ENCODE peak calls at places on chromosomes 7 and 10, in eight cellular contexts. L is left ventricle myocardium inferior, Y is Peyer's patch, J is tibial artery, H is mesendoderm, K is lung, C is GM23248, U is heart right ventricle. D is an unnamed sample.

GRCh38 chr10:120949511-120950102 is 98.4 kb downstream of the WDR11 start:
- DNase-seq in L (no peak), Y (no peak), J (no peak), H (no peak), K (no peak), C (peak; percentile 22), U (no peak), D (peak; percentile 60)

GRCh38 chr10:19003341-19003740 is 45.3 kb upstream of the MALRD1 start:
- DNase-seq in L (no peak), Y (no peak), J (no peak), H (no peak), K (no peak), C (no peak), U (peak; percentile 50), D (no peak)

GRCh38 chr10:31288961-31289360 is 30.1 kb upstream of the ZEB1 start:
- DNase-seq in L (no peak), Y (no peak), J (no peak), H (no peak), K (no peak), C (peak; percentile 57), U (no peak), D (no peak)

GRCh38 chr7:20199015-20199737 is 18.0 kb downstream of the MACC1 start:
- DNase-seq in L (peak; percentile 28), Y (peak; percentile 84), J (peak; percentile 68), H (peak; percentile 54), K (peak; percentile 74), C (peak; percentile 78), U (no peak), D (no peak)

GRCh38 chr7:30596043-30596641 is 1.5 kb downstream of the GARS1 start:
- DNase-seq in L (no peak), Y (no peak), J (no peak), H (peak; percentile 53), K (no peak), C (peak; percentile 77), U (no peak), D (peak; percentile 15)

GRCh38 chr7:79506481-79506880 is 53.0 kb upstream of the MAGI2 start:
- DNase-seq in L (no peak), Y (no peak), J (no peak), H (peak; percentile 92), K (no peak), C (peak; percentile 27), U (no peak), D (peak; percentile 50)

GRCh38 chr7:44147026-44147881 is 6.1 kb upstream of the MYL7 start:
- DNase-seq in L (peak; percentile 16), Y (peak; percentile 43), J (peak; percentile 61), H (peak; percentile 35), K (no peak), C (no peak), U (no peak), D (peak; percentile 22)

GRCh38 chr7:14934831-14935230 is 32.3 kb upstream of the DGKB start:
- DNase-seq in L (no peak), Y (no peak), J (no peak), H (no peak), K (no peak), C (no peak), U (no peak), D (no peak)

GRCh38 chr10:5812283-5813090 is 747 bp downstream of the GDI2 start:
- DNase-seq in L (peak; percentile 54), Y (peak; percentile 71), J (peak; percentile 73), H (peak; percentile 60), K (peak; percentile 49), C (peak; percentile 61), U (peak; percentile 40), D (peak; percentile 75)

GRCh38 chr10:102657984-102658724 is 13.9 kb downstream of the TRIM8 start:
- DNase-seq in L (no peak), Y (peak; percentile 65), J (no peak), H (no peak), K (peak; percentile 87), C (no peak), U (peak; percentile 70), D (no peak)

GRCh38 chr10:76012928-76013327 is 581.5 kb downstream of the LRMDA start:
- DNase-seq in L (no peak), Y (no peak), J (no peak), H (no peak), K (no peak), C (no peak), U (no peak), D (peak; percentile 87)

GRCh38 chr10:75101416-75102251 is 9.8 kb upstream of the SAMD8 start:
- DNase-seq in L (peak; percentile 47), Y (peak; percentile 29), J (no peak), H (no peak), K (no peak), C (no peak), U (peak; percentile 66), D (no peak)

DNA sequence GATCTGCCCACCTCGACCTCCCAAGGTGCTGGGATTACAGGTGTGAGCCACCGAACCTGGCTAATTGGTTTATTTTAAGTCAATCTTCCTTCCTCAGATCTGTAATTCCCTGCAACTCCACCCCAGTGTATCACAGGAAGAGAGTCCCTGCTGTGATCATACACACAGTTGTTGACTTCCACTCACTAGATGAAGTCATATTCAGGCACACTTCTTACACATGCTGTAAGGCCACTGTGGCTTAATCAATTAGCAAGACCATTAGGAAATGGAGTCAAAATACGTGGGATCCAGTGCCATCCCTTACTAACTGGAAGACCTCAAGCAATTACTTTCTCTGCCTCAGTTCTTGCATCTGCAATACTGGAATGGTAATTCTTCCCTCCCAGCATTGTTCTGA is 66.1 kb upstream of the PAX2 start:
- DNase-seq in L (no peak), Y (no peak), J (no peak), H (no peak), K (no peak), C (no peak), U (no peak), D (no peak)
- H3K27me3 ChIP-seq in L (peaks cover 100% of the 10 kb centered on the region), Y (peaks cover 14% of the 10 kb centered on the region), J (peaks cover 72% of the 10 kb centered on the region), H (peaks cover 10% of the 10 kb centered on the region), K (peaks cover 13% of the 10 kb centered on the region), C (peaks cover 43% of the 10 kb centered on the region), U (peaks cover 76% of the 10 kb centered on the region), D (peaks cover 100% of the 10 kb centered on the region)

DNA sequence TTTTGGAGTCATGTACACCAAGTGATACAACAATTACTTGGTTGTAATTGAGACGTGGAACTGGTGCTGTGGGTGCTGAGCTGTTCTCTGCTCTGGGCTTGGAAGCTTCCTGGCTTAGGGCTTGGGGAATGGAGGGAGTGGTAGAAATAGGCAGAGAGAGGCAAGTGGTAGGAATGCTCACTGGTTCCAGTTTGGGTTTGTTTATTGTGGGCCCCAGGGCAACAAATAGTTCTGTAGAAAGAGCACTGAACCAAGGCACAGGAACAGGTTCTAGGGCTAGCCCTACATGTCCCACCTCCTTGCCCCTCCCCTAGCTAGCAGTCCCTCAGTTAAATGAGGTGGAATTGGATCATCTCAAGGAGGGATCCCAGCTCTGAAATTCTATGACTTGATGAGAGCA is 166.7 kb upstream of the HPS1 start:
- DNase-seq in L (no peak), Y (no peak), J (no peak), H (no peak), K (no peak), C (no peak), U (no peak), D (no peak)
- H3K27me3 ChIP-seq in L (peaks cover 8% of the 10 kb centered on the region), Y (no peaks in the 10 kb centered on the region), J (no peaks in the 10 kb centered on the region), H (no peaks in the 10 kb centered on the region), K (no peaks in the 10 kb centered on the region), C (no peaks in the 10 kb centered on the region), U (no peaks in the 10 kb centered on the region), D (no peaks in the 10 kb centered on the region)

GRCh38 chr10:3018247-3018646 is 49.1 kb upstream of the PFKP start:
- DNase-seq in L (no peak), Y (no peak), J (no peak), H (no peak), K (no peak), C (no peak), U (no peak), D (no peak)

GRCh38 chr10:3023892-3024291 is 43.5 kb upstream of the PFKP start:
- DNase-seq in L (no peak), Y (no peak), J (no peak), H (no peak), K (no peak), C (no peak), U (no peak), D (no peak)

GRCh38 chr10:3025300-3025699 is 42.0 kb upstream of the PFKP start:
- DNase-seq in L (no peak), Y (no peak), J (no peak), H (no peak), K (no peak), C (no peak), U (no peak), D (no peak)

GRCh38 chr10:3020881-3021280 is 46.5 kb upstream of the PFKP start:
- DNase-seq in L (no peak), Y (no peak), J (no peak), H (no peak), K (no peak), C (no peak), U (no peak), D (no peak)

GRCh38 chr10:3020311-3020710 is 47.0 kb upstream of the PFKP start:
- DNase-seq in L (no peak), Y (no peak), J (no peak), H (no peak), K (no peak), C (no peak), U (no peak), D (no peak)
- H3K27me3 ChIP-seq in L (peaks cover 43% of the 10 kb centered on the region), Y (no peaks in the 10 kb centered on the region), J (peaks cover 14% of the 10 kb centered on the region), H (no peaks in the 10 kb centered on the region), K (no peaks in the 10 kb centered on the region), C (peaks cover 11% of the 10 kb centered on the region), U (peaks cover 4% of the 10 kb centered on the region), D (no peaks in the 10 kb centered on the region)

DNA sequence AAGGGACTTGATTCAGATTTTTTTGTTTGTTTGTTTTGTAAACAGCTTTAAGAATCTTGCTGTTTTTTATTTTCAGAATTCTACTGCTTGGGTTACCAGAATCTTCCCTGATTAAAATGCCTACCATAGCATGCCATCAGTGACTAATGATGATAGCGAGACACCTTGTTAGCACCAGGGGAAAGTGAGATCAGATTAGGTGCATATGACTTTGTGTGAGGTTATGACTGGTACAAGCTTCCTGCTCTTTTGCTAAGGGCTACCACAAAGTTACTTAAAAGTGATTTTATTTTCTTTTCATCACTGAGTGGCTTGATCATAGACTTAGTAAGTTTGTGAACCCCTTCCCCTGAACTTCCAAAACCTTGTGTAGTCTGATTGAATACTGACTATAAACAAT is 93.5 kb downstream of the SND1 start:
- DNase-seq in L (no peak), Y (no peak), J (no peak), H (peak; percentile 44), K (no peak), C (no peak), U (no peak), D (no peak)
- H3K27me3 ChIP-seq in L (no peaks in the 10 kb centered on the region), Y (no peaks in the 10 kb centered on the region), J (no peaks in the 10 kb centered on the region), H (no peaks in the 10 kb centered on the region), K (no peaks in the 10 kb centered on the region), C (no peaks in the 10 kb centered on the region), U (no peaks in the 10 kb centered on the region), D (no peaks in the 10 kb centered on the region)

DNA sequence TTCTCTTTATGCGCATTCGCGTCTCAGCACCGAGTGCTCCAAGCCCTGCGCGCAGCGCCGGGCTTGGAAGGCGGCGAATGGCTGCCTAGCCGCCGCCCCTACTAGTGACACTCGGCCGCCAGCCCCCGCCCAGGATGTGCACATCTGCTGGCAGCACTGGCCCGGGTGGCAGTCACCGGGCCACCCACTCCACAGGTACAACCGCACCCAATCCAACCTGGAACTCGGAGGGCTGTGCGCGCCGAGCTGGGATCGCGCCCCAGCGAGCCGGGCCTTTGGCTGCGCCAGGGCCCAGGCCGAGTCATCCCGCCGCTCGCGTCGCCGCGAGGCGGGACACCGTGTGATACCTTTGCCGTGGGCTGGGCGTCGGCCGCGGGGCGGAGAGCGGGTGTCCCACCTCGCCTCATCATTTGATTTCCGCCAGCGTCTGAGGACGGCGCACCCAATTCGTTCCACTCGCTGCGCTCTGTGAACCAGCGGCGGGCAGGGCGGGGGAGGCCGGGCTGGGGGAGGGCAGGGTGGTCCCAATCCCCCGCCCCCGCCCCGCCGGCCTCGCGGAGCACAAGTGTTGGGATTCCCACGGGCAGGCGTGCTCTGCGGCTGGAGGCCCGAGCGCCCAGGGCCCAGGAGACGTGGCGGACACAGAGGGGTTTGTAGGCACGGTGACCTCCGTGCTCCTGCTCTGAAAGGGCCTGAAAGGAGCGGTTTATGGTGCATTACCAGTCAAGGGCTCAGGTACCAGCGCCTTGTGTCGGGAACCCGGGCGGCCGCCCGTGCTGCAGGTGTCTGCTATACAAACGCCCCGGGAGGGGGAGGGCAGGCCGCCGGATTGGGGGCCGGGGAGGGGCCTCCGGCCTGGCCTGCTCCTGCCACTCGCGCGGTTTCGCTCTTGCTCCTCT is 17.8 kb upstream of the PTF1A start:
- DNase-seq in L (no peak), Y (no peak), J (no peak), H (no peak), K (no peak), C (no peak), U (no peak), D (peak; percentile 46)
- H3K27me3 ChIP-seq in L (peaks cover 100% of the 10 kb centered on the region), Y (peaks cover 23% of the 10 kb centered on the region), J (peaks cover 63% of the 10 kb centered on the region), H (peaks cover 70% of the 10 kb centered on the region), K (peaks cover 45% of the 10 kb centered on the region), C (peaks cover 47% of the 10 kb centered on the region), U (peaks cover 84% of the 10 kb centered on the region), D (peaks cover 100% of the 10 kb centered on the region)